ENCODE peak calls at places on chromosomes 4 and X, in seven cellular contexts. M is BJ, E is psoas muscle, S is ovary, R is GM23248, K is ascending aorta, Z is HCT116. T is an unnamed sample.

GRCh38 chr4:18931643-18932373 is 910.3 kb upstream of the LCORL start:
- DNase-seq in M (no peak), E (no peak), S (no peak), R (no peak), K (no peak), Z (no peak), T (no peak)

GRCh38 chrX:10010686-10011085 is 43.5 kb downstream of the CLDN34 start:
- DNase-seq in M (no peak), E (no peak), S (no peak), R (peak; percentile 69), K (no peak), Z (no peak), T (no peak)

GRCh38 chr4:95155759-95156451 is 392.9 kb downstream of the UNC5C start:
- DNase-seq in M (no peak), E (no peak), S (no peak), R (peak; percentile 64), K (no peak), Z (peak; percentile 22), T (no peak)

GRCh38 chr4:184190711-184191110 is 27.0 kb downstream of the ENPP6 start:
- DNase-seq in M (no peak), E (no peak), S (no peak), R (no peak), K (no peak), Z (no peak), T (no peak)

GRCh38 chr4:166153539-166153938 is 280.5 kb downstream of the TLL1 start:
- DNase-seq in M (no peak), E (no peak), S (no peak), R (peak; percentile 36), K (no peak), Z (no peak), T (no peak)

GRCh38 chrX:112734250-112734649 is 54.5 kb upstream of the LHFPL1 start:
- DNase-seq in M (no peak), E (peak; percentile 17), S (no peak), R (peak; percentile 41), K (no peak), Z (no peak), T (no peak)

GRCh38 chrX:53266914-53267313 is 14.5 kb downstream of the IQSEC2 start:
- DNase-seq in M (no peak), E (no peak), S (no peak), R (no peak), K (no peak), Z (no peak), T (no peak)

GRCh38 chr4:5996641-5997040 is 21.6 kb downstream of the C4orf50 start:
- DNase-seq in M (no peak), E (no peak), S (peak; percentile 6), R (no peak), K (no peak), Z (no peak), T (no peak)

GRCh38 chr4:67122029-67122428 is 423.3 kb downstream of the CENPC start:
- DNase-seq in M (no peak), E (no peak), S (no peak), R (no peak), K (no peak), Z (no peak), T (no peak)

GRCh38 chr4:3870567-3870962 is 104.4 kb downstream of the ADRA2C start:
- DNase-seq in M (no peak), E (no peak), S (peak; percentile 8), R (no peak), K (no peak), Z (no peak), T (no peak)

GRCh38 chrX:76407795-76408194 is 19.7 kb upstream of the MAGEE1 start:
- DNase-seq in M (no peak), E (no peak), S (no peak), R (no peak), K (no peak), Z (no peak), T (no peak)

GRCh38 chr4:666822-667544 is 7.1 kb downstream of the ATP5ME start:
- DNase-seq in M (no peak), E (peak; percentile 12), S (no peak), R (no peak), K (no peak), Z (no peak), T (no peak)

GRCh38 chr4:26204911-26205368 is 115.9 kb upstream of the RBPJ start:
- DNase-seq in M (no peak), E (peak; percentile 60), S (peak; percentile 75), R (no peak), K (peak; percentile 74), Z (no peak), T (no peak)

GRCh38 chr4:78129383-78130108 is 72.4 kb downstream of the FRAS1 start:
- DNase-seq in M (no peak), E (no peak), S (no peak), R (no peak), K (no peak), Z (no peak), T (no peak)

GRCh38 chrX:3143043-3143799 is 102.0 kb downstream of the ARSF start:
- DNase-seq in M (no peak), E (no peak), S (no peak), R (no peak), K (no peak), Z (peak; percentile 48), T (no peak)

GRCh38 chr4:140260227-140260626 is 106.2 kb upstream of the MAML3 start:
- DNase-seq in M (peak; percentile 35), E (no peak), S (no peak), R (peak; percentile 95), K (no peak), Z (peak; percentile 41), T (no peak)

GRCh38 chr4:106694232-106694631 is 325.7 kb upstream of the GIMD1 start:
- DNase-seq in M (no peak), E (no peak), S (no peak), R (no peak), K (no peak), Z (no peak), T (no peak)

GRCh38 chr4:189773909-189774308 is 166.8 kb upstream of the FRG1 start:
- DNase-seq in M (no peak), E (no peak), S (no peak), R (peak; percentile 19), K (no peak), Z (no peak), T (no peak)

GRCh38 chr4:123200417-123200945 is 196.1 kb upstream of the SPRY1 start:
- DNase-seq in M (no peak), E (no peak), S (no peak), R (no peak), K (no peak), Z (no peak), T (no peak)

GRCh38 chrX:72568406-72569092 is 4.1 kb downstream of the HDAC8 start:
- DNase-seq in M (no peak), E (no peak), S (no peak), R (peak; percentile 46), K (no peak), Z (no peak), T (no peak)

GRCh38 chrX:55521687-55522086 is 32.0 kb upstream of the USP51 start:
- DNase-seq in M (no peak), E (no peak), S (no peak), R (no peak), K (no peak), Z (no peak), T (no peak)

DNA sequence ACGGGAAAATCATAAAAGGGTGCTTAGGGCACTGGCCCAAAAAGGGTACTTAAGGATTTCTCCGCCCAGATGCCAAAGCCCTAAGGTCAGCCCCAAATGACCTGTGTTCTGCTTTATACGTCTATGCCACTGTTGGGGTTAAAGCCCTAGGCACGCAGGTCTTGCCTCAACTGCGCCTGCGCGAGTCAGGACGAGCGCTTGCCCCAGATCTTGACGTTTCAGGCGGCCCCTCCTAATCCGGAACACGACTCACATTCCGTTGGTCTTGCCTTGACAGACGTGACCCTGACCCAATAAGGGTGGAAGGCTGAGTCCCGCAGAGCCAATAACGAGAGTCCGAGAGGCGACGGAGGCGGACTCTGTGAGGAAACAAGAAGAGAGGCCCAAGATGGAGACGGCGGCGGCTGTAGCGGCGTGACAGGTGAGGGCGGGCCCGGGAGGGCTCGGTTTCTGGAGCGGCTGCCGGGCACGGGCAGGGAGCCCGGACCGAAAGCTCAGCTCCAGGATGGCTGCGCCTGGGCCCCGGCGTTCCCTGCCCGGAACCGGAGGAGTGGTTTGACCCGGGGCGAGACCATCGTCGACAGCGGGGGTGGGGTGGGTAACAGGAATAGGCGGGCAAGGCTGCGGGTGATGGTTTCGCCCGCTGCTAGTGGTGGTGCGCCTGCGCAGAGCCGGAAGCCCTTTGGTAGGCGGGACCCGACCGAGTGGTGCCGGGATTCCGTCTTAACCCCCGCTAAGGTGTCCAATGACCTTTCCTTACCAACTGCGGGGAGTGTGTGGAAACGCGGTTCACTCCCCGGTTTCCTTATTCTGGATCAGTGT is at the start of gene ARAF:
- DNase-seq in M (peak; percentile 94), E (peak; percentile 96), S (peak; percentile 96), R (peak; percentile 96), K (peak; percentile 98), Z (peak; percentile 99), T (peak; percentile 93)
- H3K36me3 ChIP-seq in M (peaks cover 7% of the 10 kb centered on the region), E (peaks cover 25% of the 10 kb centered on the region), S (no peaks in the 10 kb centered on the region), R (no peaks in the 10 kb centered on the region), K (peaks cover 11% of the 10 kb centered on the region), Z (peaks cover 3% of the 10 kb centered on the region), T (peaks cover 5% of the 10 kb centered on the region)

GRCh38 chr4:54109226-54110018 is 9.5 kb downstream of the GSX2 start:
- DNase-seq in M (no peak), E (no peak), S (no peak), R (no peak), K (no peak), Z (no peak), T (no peak)
- H3K27me3 ChIP-seq in M (peaks cover 7% of the 10 kb centered on the region), E (peaks cover 7% of the 10 kb centered on the region), S (no peaks in the 10 kb centered on the region), R (no peaks in the 10 kb centered on the region), K (peaks cover 8% of the 10 kb centered on the region), Z (no peaks in the 10 kb centered on the region), T (peaks cover 1% of the 10 kb centered on the region)

GRCh38 chr4:99825272-99825671 is 8.6 kb downstream of the DAPP1 start:
- DNase-seq in M (no peak), E (no peak), S (no peak), R (no peak), K (no peak), Z (no peak), T (no peak)

GRCh38 chr4:99826016-99826415 is 9.4 kb downstream of the DAPP1 start:
- DNase-seq in M (no peak), E (no peak), S (no peak), R (no peak), K (no peak), Z (no peak), T (no peak)

GRCh38 chr4:99824070-99824599 is 7.5 kb downstream of the DAPP1 start:
- DNase-seq in M (no peak), E (no peak), S (no peak), R (no peak), K (no peak), Z (no peak), T (no peak)

GRCh38 chr4:99821918-99822503 is 5.4 kb downstream of the DAPP1 start:
- DNase-seq in M (no peak), E (no peak), S (no peak), R (no peak), K (no peak), Z (no peak), T (peak; percentile 37)

DNA sequence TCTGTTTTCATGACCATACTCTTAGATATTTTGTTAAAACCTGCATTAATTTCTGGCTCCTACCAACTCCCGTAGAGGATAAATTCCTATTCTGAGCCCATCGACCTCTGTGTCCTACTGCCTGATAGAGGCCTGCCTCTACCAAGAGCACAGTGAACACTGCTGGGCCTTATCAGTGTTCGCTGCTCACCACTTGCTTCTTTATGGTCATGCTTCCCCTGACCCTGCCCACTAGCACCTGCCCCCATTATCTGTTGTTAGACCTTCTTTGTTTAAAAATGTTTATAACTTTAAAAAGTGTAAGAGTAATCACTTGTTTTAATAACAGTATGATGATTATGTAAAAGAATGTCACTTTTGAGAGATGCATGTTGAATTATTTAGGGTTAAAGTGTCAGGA is 6.1 kb downstream of the DAPP1 start:
- DNase-seq in M (no peak), E (no peak), S (no peak), R (no peak), K (no peak), Z (no peak), T (no peak)
- H3K36me3 ChIP-seq in M (no peaks in the 10 kb centered on the region), E (no peaks in the 10 kb centered on the region), S (no peaks in the 10 kb centered on the region), R (no peaks in the 10 kb centered on the region), K (no peaks in the 10 kb centered on the region), Z (no peaks in the 10 kb centered on the region), T (no peaks in the 10 kb centered on the region)

GRCh38 chrX:14065800-14066199 is 36.1 kb upstream of the GEMIN8 start:
- DNase-seq in M (no peak), E (no peak), S (no peak), R (no peak), K (no peak), Z (no peak), T (no peak)
- H3K27me3 ChIP-seq in M (no peaks in the 10 kb centered on the region), E (no peaks in the 10 kb centered on the region), S (no peaks in the 10 kb centered on the region), R (no peaks in the 10 kb centered on the region), K (no peaks in the 10 kb centered on the region), Z (no peaks in the 10 kb centered on the region), T (no peaks in the 10 kb centered on the region)

T was measured in GM06990.